ENCODE peak calls at places on chromosomes 7 and 10, in ten cellular contexts. One of them, this sample, is unnamed.

GRCh38 chr7:94182066-94182465 is 177.9 kb upstream of the BET1 start:
- DNase-seq in SK-N-SH: no peak
- DNase-seq in GM23248: peak; percentile 93
- DNase-seq in ovary: no peak
- DNase-seq in HCT116: peak; percentile 10
- DNase-seq in WERI-Rb-1: no peak
- DNase-seq in heart left ventricle: no peak
- DNase-seq in CD8-positive, alpha-beta T cell: no peak
- DNase-seq in sigmoid colon: no peak
- DNase-seq in CD4-positive, alpha-beta T cell: no peak
- DNase-seq in this sample: no peak

GRCh38 chr7:28018020-28018419 is 162.6 kb downstream of the JAZF1 start:
- DNase-seq in SK-N-SH: peak; percentile 12
- DNase-seq in GM23248: no peak
- DNase-seq in ovary: no peak
- DNase-seq in HCT116: no peak
- DNase-seq in WERI-Rb-1: no peak
- DNase-seq in heart left ventricle: no peak
- DNase-seq in CD8-positive, alpha-beta T cell: no peak
- DNase-seq in sigmoid colon: no peak
- DNase-seq in CD4-positive, alpha-beta T cell: no peak
- DNase-seq in this sample: no peak

GRCh38 chr7:69208848-69209247 is 389.4 kb upstream of the AUTS2 start:
- DNase-seq in SK-N-SH: no peak
- DNase-seq in GM23248: no peak
- DNase-seq in ovary: no peak
- DNase-seq in HCT116: no peak
- DNase-seq in WERI-Rb-1: no peak
- DNase-seq in heart left ventricle: no peak
- DNase-seq in CD8-positive, alpha-beta T cell: no peak
- DNase-seq in sigmoid colon: no peak
- DNase-seq in CD4-positive, alpha-beta T cell: no peak
- DNase-seq in this sample: no peak

GRCh38 chr7:123711832-123712293 is 36.9 kb downstream of the WASL start:
- DNase-seq in SK-N-SH: no peak
- DNase-seq in GM23248: peak; percentile 9
- DNase-seq in ovary: no peak
- DNase-seq in HCT116: no peak
- DNase-seq in WERI-Rb-1: no peak
- DNase-seq in heart left ventricle: no peak
- DNase-seq in CD8-positive, alpha-beta T cell: no peak
- DNase-seq in sigmoid colon: no peak
- DNase-seq in CD4-positive, alpha-beta T cell: no peak
- DNase-seq in this sample: no peak

GRCh38 chr10:94076325-94076841 is 82.7 kb downstream of the PLCE1 start:
- DNase-seq in SK-N-SH: peak; percentile 19
- DNase-seq in GM23248: peak; percentile 83
- DNase-seq in ovary: no peak
- DNase-seq in HCT116: no peak
- DNase-seq in WERI-Rb-1: no peak
- DNase-seq in heart left ventricle: no peak
- DNase-seq in CD8-positive, alpha-beta T cell: no peak
- DNase-seq in sigmoid colon: no peak
- DNase-seq in CD4-positive, alpha-beta T cell: no peak
- DNase-seq in this sample: no peak

GRCh38 chr7:109259151-109259550 is 689.5 kb downstream of the DNAJB9 start:
- DNase-seq in SK-N-SH: no peak
- DNase-seq in GM23248: no peak
- DNase-seq in ovary: no peak
- DNase-seq in HCT116: no peak
- DNase-seq in WERI-Rb-1: no peak
- DNase-seq in heart left ventricle: no peak
- DNase-seq in CD8-positive, alpha-beta T cell: no peak
- DNase-seq in sigmoid colon: no peak
- DNase-seq in CD4-positive, alpha-beta T cell: no peak
- DNase-seq in this sample: no peak

GRCh38 chr7:134083766-134084487 is 43.2 kb upstream of the LRGUK start:
- DNase-seq in SK-N-SH: no peak
- DNase-seq in GM23248: peak; percentile 61
- DNase-seq in ovary: no peak
- DNase-seq in HCT116: no peak
- DNase-seq in WERI-Rb-1: peak; percentile 24
- DNase-seq in heart left ventricle: no peak
- DNase-seq in CD8-positive, alpha-beta T cell: no peak
- DNase-seq in sigmoid colon: no peak
- DNase-seq in CD4-positive, alpha-beta T cell: no peak
- DNase-seq in this sample: no peak

GRCh38 chr10:15815242-15815885 is 44.9 kb downstream of the MINDY3 start:
- DNase-seq in SK-N-SH: no peak
- DNase-seq in GM23248: no peak
- DNase-seq in ovary: no peak
- DNase-seq in HCT116: no peak
- DNase-seq in WERI-Rb-1: no peak
- DNase-seq in heart left ventricle: no peak
- DNase-seq in CD8-positive, alpha-beta T cell: no peak
- DNase-seq in sigmoid colon: no peak
- DNase-seq in CD4-positive, alpha-beta T cell: no peak
- DNase-seq in this sample: no peak

GRCh38 chr10:69475433-69475830 is 24.2 kb downstream of the TSPAN15 start:
- DNase-seq in SK-N-SH: no peak
- DNase-seq in GM23248: no peak
- DNase-seq in ovary: no peak
- DNase-seq in HCT116: no peak
- DNase-seq in WERI-Rb-1: no peak
- DNase-seq in heart left ventricle: no peak
- DNase-seq in CD8-positive, alpha-beta T cell: no peak
- DNase-seq in sigmoid colon: no peak
- DNase-seq in CD4-positive, alpha-beta T cell: no peak
- DNase-seq in this sample: no peak

GRCh38 chr10:57716884-57717283 is 550.8 kb downstream of the IPMK start:
- DNase-seq in SK-N-SH: no peak
- DNase-seq in GM23248: peak; percentile 50
- DNase-seq in ovary: no peak
- DNase-seq in HCT116: no peak
- DNase-seq in WERI-Rb-1: no peak
- DNase-seq in heart left ventricle: no peak
- DNase-seq in CD8-positive, alpha-beta T cell: no peak
- DNase-seq in sigmoid colon: no peak
- DNase-seq in CD4-positive, alpha-beta T cell: no peak
- DNase-seq in this sample: peak; percentile 52

GRCh38 chr7:159034988-159035387 is 109.7 kb downstream of the VIPR2 start:
- DNase-seq in SK-N-SH: no peak
- DNase-seq in GM23248: no peak
- DNase-seq in ovary: no peak
- DNase-seq in HCT116: no peak
- DNase-seq in WERI-Rb-1: no peak
- DNase-seq in heart left ventricle: no peak
- DNase-seq in CD8-positive, alpha-beta T cell: no peak
- DNase-seq in sigmoid colon: no peak
- DNase-seq in CD4-positive, alpha-beta T cell: no peak
- DNase-seq in this sample: no peak
- H3K9me3 ChIP-seq in SK-N-SH: no peaks in the 10 kb centered on the region
- H3K9me3 ChIP-seq in GM23248: no peaks in the 10 kb centered on the region
- H3K9me3 ChIP-seq in ovary: no peaks in the 10 kb centered on the region
- H3K9me3 ChIP-seq in HCT116: no peaks in the 10 kb centered on the region
- H3K9me3 ChIP-seq in WERI-Rb-1: no peaks in the 10 kb centered on the region
- H3K9me3 ChIP-seq in heart left ventricle: no peaks in the 10 kb centered on the region
- H3K9me3 ChIP-seq in CD8-positive, alpha-beta T cell: no peaks in the 10 kb centered on the region
- H3K9me3 ChIP-seq in sigmoid colon: no peaks in the 10 kb centered on the region
- H3K9me3 ChIP-seq in CD4-positive, alpha-beta T cell: no peaks in the 10 kb centered on the region
- H3K9me3 ChIP-seq in this sample: no peaks in the 10 kb centered on the region

DNA sequence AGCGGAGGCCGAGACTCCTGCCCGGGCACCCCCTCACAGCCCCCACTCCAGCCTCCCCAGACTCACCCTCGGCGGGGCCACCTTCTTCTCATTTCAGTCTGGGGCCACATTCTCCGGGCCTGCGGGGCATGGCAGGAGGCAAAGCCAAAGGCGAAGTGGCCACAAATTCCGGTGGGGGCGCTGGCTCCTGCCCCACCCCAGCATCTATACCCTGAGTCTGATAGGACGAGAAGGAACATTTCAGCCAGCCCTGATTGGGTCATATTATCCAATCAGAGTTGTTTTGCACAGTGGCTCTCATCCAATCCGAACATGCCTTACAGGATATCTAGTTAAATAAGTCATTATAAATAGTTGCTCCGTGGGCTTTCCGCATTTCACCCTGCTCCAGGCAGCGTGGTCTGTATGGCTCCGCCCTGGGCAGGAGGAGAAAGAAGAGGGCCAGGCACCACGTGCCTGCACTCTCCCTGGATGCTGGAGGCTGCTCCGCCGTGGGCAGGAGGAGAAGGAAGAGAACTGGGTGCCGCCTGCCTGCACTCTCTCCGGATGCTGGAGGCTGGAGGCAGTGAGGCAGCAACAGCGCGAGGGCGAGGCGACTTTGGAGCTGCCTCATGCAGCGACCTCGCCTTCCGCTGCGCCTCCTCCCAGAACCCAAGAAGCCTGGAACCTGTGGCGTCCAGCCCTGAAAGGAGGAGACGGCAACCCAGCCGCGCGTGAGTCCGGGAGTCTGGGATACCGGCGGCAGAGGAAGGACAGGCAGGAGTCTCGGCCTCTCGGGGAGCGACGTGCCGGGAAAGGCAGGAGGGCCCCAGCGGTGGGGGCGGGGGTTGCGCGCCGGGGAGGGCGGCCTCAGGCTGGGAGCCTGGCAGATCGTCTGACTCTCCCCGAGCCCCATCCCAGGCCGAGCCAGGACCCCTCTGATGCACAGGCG is 162.9 kb downstream of the ZNF33B start:
- DNase-seq in SK-N-SH: peak; percentile 86
- DNase-seq in GM23248: peak; percentile 36
- DNase-seq in ovary: no peak
- DNase-seq in HCT116: peak; percentile 85
- DNase-seq in WERI-Rb-1: no peak
- DNase-seq in heart left ventricle: peak; percentile 25
- DNase-seq in CD8-positive, alpha-beta T cell: no peak
- DNase-seq in sigmoid colon: no peak
- DNase-seq in CD4-positive, alpha-beta T cell: no peak
- DNase-seq in this sample: no peak
- H3K9me3 ChIP-seq in SK-N-SH: no peaks in the 10 kb centered on the region
- H3K9me3 ChIP-seq in GM23248: no peaks in the 10 kb centered on the region
- H3K9me3 ChIP-seq in ovary: no peaks in the 10 kb centered on the region
- H3K9me3 ChIP-seq in HCT116: no peaks in the 10 kb centered on the region
- H3K9me3 ChIP-seq in WERI-Rb-1: no peaks in the 10 kb centered on the region
- H3K9me3 ChIP-seq in heart left ventricle: no peaks in the 10 kb centered on the region
- H3K9me3 ChIP-seq in CD8-positive, alpha-beta T cell: no peaks in the 10 kb centered on the region
- H3K9me3 ChIP-seq in sigmoid colon: no peaks in the 10 kb centered on the region
- H3K9me3 ChIP-seq in CD4-positive, alpha-beta T cell: no peaks in the 10 kb centered on the region
- H3K9me3 ChIP-seq in this sample: no peaks in the 10 kb centered on the region

DNA sequence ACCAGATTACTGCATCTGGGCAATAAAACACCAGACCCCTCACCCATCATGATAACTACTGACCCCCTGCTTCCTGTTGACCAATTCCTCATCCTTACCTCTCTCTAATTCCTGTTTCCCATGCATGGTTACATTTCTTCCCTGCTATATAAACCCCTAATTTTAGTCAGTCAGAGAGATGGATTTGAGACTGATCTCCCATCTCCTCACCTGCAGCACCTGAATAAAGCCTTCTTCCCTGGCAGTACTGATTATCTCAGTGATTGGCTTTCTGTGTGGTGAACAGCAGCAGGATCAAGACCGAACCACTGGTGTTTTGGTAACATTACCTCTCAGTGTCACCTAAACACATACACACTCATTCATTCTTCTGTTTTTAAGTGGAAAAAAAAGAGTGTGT is 41.2 kb upstream of the SVIL start:
- DNase-seq in SK-N-SH: no peak
- DNase-seq in GM23248: no peak
- DNase-seq in ovary: no peak
- DNase-seq in HCT116: no peak
- DNase-seq in WERI-Rb-1: no peak
- DNase-seq in heart left ventricle: no peak
- DNase-seq in CD8-positive, alpha-beta T cell: no peak
- DNase-seq in sigmoid colon: no peak
- DNase-seq in CD4-positive, alpha-beta T cell: no peak
- DNase-seq in this sample: no peak
- H3K9me3 ChIP-seq in SK-N-SH: peaks cover 3% of the 10 kb centered on the region
- H3K9me3 ChIP-seq in GM23248: no peaks in the 10 kb centered on the region
- H3K9me3 ChIP-seq in ovary: no peaks in the 10 kb centered on the region
- H3K9me3 ChIP-seq in HCT116: peaks cover 10% of the 10 kb centered on the region
- H3K9me3 ChIP-seq in WERI-Rb-1: no peaks in the 10 kb centered on the region
- H3K9me3 ChIP-seq in heart left ventricle: peaks cover 12% of the 10 kb centered on the region
- H3K9me3 ChIP-seq in CD8-positive, alpha-beta T cell: no peaks in the 10 kb centered on the region
- H3K9me3 ChIP-seq in sigmoid colon: no peaks in the 10 kb centered on the region
- H3K9me3 ChIP-seq in CD4-positive, alpha-beta T cell: no peaks in the 10 kb centered on the region
- H3K9me3 ChIP-seq in this sample: no peaks in the 10 kb centered on the region

DNA sequence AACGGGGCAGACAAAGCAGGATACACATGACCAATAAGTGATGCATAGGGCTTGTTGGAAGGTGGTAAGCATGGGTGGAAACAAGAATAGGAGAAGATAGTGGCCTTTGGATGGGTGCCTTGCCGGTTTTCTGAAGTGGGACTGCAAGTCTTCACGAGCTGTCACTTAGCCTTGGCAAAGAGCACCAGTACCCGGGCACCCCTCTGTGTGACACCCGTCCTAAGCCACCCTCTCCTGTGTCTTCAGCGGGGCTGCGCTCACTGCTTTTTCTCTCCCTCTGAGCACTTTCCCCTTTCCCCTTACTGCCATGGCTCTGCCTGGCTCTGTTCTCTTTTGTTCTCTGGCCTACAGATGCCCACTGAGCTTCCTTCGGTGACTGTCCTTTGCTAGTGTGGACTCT is 399.7 kb upstream of the MKI67 start:
- DNase-seq in SK-N-SH: no peak
- DNase-seq in GM23248: no peak
- DNase-seq in ovary: no peak
- DNase-seq in HCT116: no peak
- DNase-seq in WERI-Rb-1: no peak
- DNase-seq in heart left ventricle: no peak
- DNase-seq in CD8-positive, alpha-beta T cell: no peak
- DNase-seq in sigmoid colon: no peak
- DNase-seq in CD4-positive, alpha-beta T cell: no peak
- DNase-seq in this sample: no peak
- H3K9me3 ChIP-seq in SK-N-SH: no peaks in the 10 kb centered on the region
- H3K9me3 ChIP-seq in GM23248: no peaks in the 10 kb centered on the region
- H3K9me3 ChIP-seq in ovary: no peaks in the 10 kb centered on the region
- H3K9me3 ChIP-seq in HCT116: no peaks in the 10 kb centered on the region
- H3K9me3 ChIP-seq in WERI-Rb-1: no peaks in the 10 kb centered on the region
- H3K9me3 ChIP-seq in heart left ventricle: no peaks in the 10 kb centered on the region
- H3K9me3 ChIP-seq in CD8-positive, alpha-beta T cell: no peaks in the 10 kb centered on the region
- H3K9me3 ChIP-seq in sigmoid colon: no peaks in the 10 kb centered on the region
- H3K9me3 ChIP-seq in CD4-positive, alpha-beta T cell: no peaks in the 10 kb centered on the region
- H3K9me3 ChIP-seq in this sample: no peaks in the 10 kb centered on the region

GRCh38 chr7:147443942-147444341 is 1146.6 kb upstream of the C7orf33 start:
- DNase-seq in SK-N-SH: peak; percentile 63
- DNase-seq in GM23248: no peak
- DNase-seq in ovary: no peak
- DNase-seq in HCT116: no peak
- DNase-seq in WERI-Rb-1: no peak
- DNase-seq in heart left ventricle: no peak
- DNase-seq in CD8-positive, alpha-beta T cell: no peak
- DNase-seq in sigmoid colon: no peak
- DNase-seq in CD4-positive, alpha-beta T cell: no peak
- DNase-seq in this sample: no peak
- H3K9me3 ChIP-seq in SK-N-SH: peaks cover 20% of the 10 kb centered on the region
- H3K9me3 ChIP-seq in GM23248: no peaks in the 10 kb centered on the region
- H3K9me3 ChIP-seq in ovary: no peaks in the 10 kb centered on the region
- H3K9me3 ChIP-seq in HCT116: peaks cover 6% of the 10 kb centered on the region
- H3K9me3 ChIP-seq in WERI-Rb-1: no peaks in the 10 kb centered on the region
- H3K9me3 ChIP-seq in heart left ventricle: peaks cover 14% of the 10 kb centered on the region
- H3K9me3 ChIP-seq in CD8-positive, alpha-beta T cell: no peaks in the 10 kb centered on the region
- H3K9me3 ChIP-seq in sigmoid colon: no peaks in the 10 kb centered on the region
- H3K9me3 ChIP-seq in CD4-positive, alpha-beta T cell: peaks cover 6% of the 10 kb centered on the region
- H3K9me3 ChIP-seq in this sample: no peaks in the 10 kb centered on the region

GRCh38 chr7:13778967-13779366 is 210.5 kb downstream of the ETV1 start:
- DNase-seq in SK-N-SH: no peak
- DNase-seq in GM23248: peak; percentile 74
- DNase-seq in ovary: no peak
- DNase-seq in HCT116: peak; percentile 61
- DNase-seq in WERI-Rb-1: no peak
- DNase-seq in heart left ventricle: no peak
- DNase-seq in CD8-positive, alpha-beta T cell: no peak
- DNase-seq in sigmoid colon: no peak
- DNase-seq in CD4-positive, alpha-beta T cell: no peak
- DNase-seq in this sample: peak; percentile 10
- H3K9me3 ChIP-seq in SK-N-SH: no peaks in the 10 kb centered on the region
- H3K9me3 ChIP-seq in GM23248: no peaks in the 10 kb centered on the region
- H3K9me3 ChIP-seq in ovary: no peaks in the 10 kb centered on the region
- H3K9me3 ChIP-seq in HCT116: no peaks in the 10 kb centered on the region
- H3K9me3 ChIP-seq in WERI-Rb-1: no peaks in the 10 kb centered on the region
- H3K9me3 ChIP-seq in heart left ventricle: no peaks in the 10 kb centered on the region
- H3K9me3 ChIP-seq in CD8-positive, alpha-beta T cell: no peaks in the 10 kb centered on the region
- H3K9me3 ChIP-seq in sigmoid colon: no peaks in the 10 kb centered on the region
- H3K9me3 ChIP-seq in CD4-positive, alpha-beta T cell: no peaks in the 10 kb centered on the region
- H3K9me3 ChIP-seq in this sample: no peaks in the 10 kb centered on the region